ENCODE peak calls at places on chromosomes 2 and 18, in eight cellular contexts. I, H, V, R, B, W, X and C are unnamed samples. For H3K27me3, the result is how much of the 10 kb centered on the place peaks cover.

GRCh38 chr2:175981546-175981945 is 20.5 kb downstream of the LNPK start:
- DNase-seq in I (no peak), H (no peak), V (no peak), R (no peak), B (no peak), W (no peak), X (no peak), C (no peak)

GRCh38 chr2:212520340-212520739 is 18.3 kb downstream of the ERBB4 start:
- DNase-seq in I (no peak), H (peak), V (no peak), R (no peak), B (no peak), W (no peak), X (no peak), C (no peak)

GRCh38 chr2:170817999-170818293 is 1.3 kb downstream of the GAD1 start:
- DNase-seq in I (no peak), H (no peak), V (no peak), R (peak), B (no peak), W (no peak), X (no peak), C (no peak)

GRCh38 chr2:84537251-84537650 is 21.0 kb downstream of the DNAH6 start:
- DNase-seq in I (no peak), H (no peak), V (peak), R (no peak), B (no peak), W (no peak), X (no peak), C (no peak)

GRCh38 chr2:174066871-174067270 is 101.7 kb upstream of the SP3 start:
- DNase-seq in I (no peak), H (no peak), V (no peak), R (no peak), B (no peak), W (no peak), X (no peak), C (no peak)

GRCh38 chr2:133109772-133110171 is 439.8 kb upstream of the LYPD1 start:
- DNase-seq in I (no peak), H (no peak), V (peak), R (no peak), B (no peak), W (no peak), X (no peak), C (no peak)

GRCh38 chr2:54081574-54081973 is 33.8 kb upstream of the ACYP2 start:
- DNase-seq in I (no peak), H (no peak), V (peak), R (no peak), B (no peak), W (peak), X (no peak), C (no peak)

GRCh38 chr2:195574305-195574704 is 82.7 kb upstream of the SLC39A10 start:
- DNase-seq in I (no peak), H (no peak), V (no peak), R (no peak), B (no peak), W (no peak), X (no peak), C (no peak)

GRCh38 chr18:31563778-31564177 is 27.9 kb upstream of the TTR start:
- DNase-seq in I (no peak), H (no peak), V (no peak), R (no peak), B (no peak), W (peak), X (no peak), C (no peak)

GRCh38 chr18:31565782-31566512 is 25.7 kb upstream of the TTR start:
- DNase-seq in I (no peak), H (no peak), V (no peak), R (no peak), B (no peak), W (no peak), X (no peak), C (no peak)

GRCh38 chr18:31565345-31565744 is 26.3 kb upstream of the TTR start:
- DNase-seq in I (no peak), H (no peak), V (no peak), R (no peak), B (no peak), W (no peak), X (no peak), C (no peak)

GRCh38 chr18:31566576-31567306 is 24.9 kb upstream of the TTR start:
- DNase-seq in I (no peak), H (no peak), V (no peak), R (peak), B (no peak), W (no peak), X (no peak), C (no peak)

GRCh38 chr18:31562726-31563125 is 29.0 kb upstream of the TTR start:
- DNase-seq in I (no peak), H (no peak), V (no peak), R (peak), B (no peak), W (no peak), X (no peak), C (no peak)
- TF ChIP-seq POLR2A in I (no peak), H (no peak), V (no peak), R (no peak), B (no peak), W (no peak), X (no peak), C (no peak)

DNA sequence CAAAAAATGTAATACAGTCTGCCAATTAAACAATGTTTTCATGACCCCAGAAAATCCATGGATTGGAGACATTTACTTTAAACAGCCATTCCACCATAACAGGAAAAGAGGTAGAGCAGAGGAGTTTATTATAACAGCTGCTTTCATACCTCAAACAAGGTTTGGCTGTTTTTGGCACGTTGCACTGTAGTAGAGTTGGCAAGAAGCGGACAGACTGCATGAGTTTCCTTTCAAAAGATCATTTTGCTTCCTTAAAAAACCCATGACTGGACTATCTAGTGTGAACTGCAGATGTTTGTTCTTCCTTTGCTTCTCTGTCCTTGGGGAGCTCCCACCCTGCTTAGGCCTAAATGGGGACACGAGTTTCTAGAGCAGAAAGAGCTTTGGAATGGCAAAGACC is 108.5 kb upstream of the THOC1 start:
- DNase-seq in I (no peak), H (peak), V (peak), R (peak), B (peak), W (no peak), X (peak), C (no peak)
- H3K27me3 ChIP-seq in I (under half), H (under half), V (under half), R (under half), B (under half), W (half or more), X (under half), C (under half)

DNA sequence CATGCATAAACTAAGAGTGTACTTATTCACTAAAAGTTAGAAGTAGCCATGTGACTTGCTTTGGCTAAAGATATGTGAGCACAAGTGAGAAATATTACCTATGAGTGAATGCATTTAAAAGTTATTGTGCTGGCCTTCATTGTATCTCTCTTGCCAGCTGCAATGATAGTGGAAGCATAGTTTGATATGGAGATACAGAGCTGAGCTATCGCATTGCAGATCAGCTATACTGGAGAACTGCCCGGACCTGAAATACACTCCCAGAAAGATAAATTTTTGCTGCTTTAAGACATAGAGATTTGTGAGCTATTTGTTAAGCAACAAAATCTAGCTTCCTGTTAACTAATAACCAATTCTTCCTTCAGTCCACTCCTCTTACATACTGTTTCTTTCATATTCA is 571.1 kb downstream of the CPS1 start:
- DNase-seq in I (no peak), H (no peak), V (no peak), R (no peak), B (no peak), W (no peak), X (no peak), C (no peak)
- TF ChIP-seq POLR2A in I (no peak), H (no peak), V (no peak), R (no peak), B (no peak), W (no peak), X (no peak), C (no peak)

GRCh38 chr2:219485201-219485580 is 13.5 kb upstream of the GMPPA start:
- DNase-seq in I (no peak), H (no peak), V (no peak), R (no peak), B (no peak), W (no peak), X (no peak), C (no peak)
- H3K27me3 ChIP-seq in I (half or more), H (under half), V (under half), R (under half), B (under half), W (under half), X (under half), C (under half)

DNA sequence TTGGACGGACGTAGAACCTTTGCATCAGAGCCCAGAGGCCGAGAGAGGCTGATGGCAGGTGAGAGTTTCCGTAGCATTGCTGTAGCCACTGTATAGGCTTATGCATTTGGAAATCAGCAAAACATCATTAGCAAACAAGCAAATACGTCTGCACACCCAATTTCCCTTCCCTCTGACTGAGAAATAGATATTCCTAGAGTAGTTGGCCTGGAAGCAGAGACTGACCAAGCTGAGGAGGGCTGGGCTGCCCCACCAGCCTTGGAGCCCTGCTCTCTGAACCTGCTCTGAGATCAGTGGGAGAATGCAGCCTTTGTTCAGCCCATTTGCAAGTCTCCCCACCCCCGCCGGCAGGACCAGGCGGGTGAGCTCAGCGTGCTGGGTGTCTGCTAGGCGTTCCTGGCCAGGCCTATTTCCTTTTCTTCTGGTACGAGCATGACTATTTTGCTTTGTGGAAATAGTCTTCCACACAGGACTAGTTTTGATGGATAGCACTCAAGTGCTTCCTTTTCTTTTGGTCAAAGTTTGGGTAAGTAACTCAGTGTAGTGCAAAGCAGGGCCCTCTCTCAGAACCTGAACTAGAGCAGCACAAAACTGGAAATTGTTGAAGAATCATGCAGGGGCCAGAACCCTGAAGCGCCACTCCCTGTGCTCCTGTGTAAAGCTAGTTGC is 21.9 kb upstream of the RNF149 start:
- DNase-seq in I (peak), H (peak), V (no peak), R (peak), B (no peak), W (no peak), X (no peak), C (peak)
- TF ChIP-seq POLR2A in I (no peak), H (no peak), V (no peak), R (no peak), B (no peak), W (no peak), X (no peak), C (no peak)

DNA sequence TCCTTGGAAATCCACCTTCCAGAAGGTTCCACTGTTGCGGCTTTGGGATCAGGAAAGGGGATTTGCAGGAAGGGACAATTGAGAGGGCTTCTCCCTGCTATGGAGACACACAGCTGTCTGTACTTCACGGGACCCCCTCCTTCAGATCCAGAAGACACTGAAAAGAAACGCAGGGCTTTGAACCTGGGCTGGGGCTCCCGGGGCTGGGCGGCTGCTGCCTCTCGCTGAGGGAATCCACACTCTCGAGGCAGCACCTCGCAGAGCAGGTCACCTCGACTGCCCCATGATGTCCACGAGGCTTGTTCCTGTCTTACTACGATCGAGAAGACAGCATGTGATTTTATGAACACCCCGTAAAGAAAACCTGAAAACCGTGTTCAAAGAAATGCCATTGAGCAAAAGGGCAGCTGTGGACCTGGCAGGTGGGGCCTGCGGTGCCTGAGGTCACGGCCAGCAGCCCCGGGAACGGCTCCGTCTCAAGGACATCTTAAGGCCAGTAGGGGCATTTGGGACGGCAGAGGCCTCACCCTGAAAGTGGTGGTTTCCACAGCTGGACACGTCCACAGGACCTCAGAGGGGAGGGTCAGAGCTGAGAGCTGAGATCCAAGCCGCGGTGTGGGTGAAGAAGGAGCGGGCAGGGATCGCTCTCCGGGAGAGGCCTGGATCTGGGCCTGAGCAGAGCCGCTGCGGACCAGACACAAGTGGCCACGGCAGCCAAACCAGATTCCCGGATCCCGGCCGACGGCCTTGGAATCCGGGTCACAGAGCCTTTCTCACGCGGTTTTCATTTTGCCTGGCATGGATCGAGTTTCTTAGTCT is 165.7 kb downstream of the RTP5 start:
- DNase-seq in I (no peak), H (no peak), V (no peak), R (peak), B (no peak), W (no peak), X (peak), C (no peak)
- H3K27me3 ChIP-seq in I (under half), H (under half), V (half or more), R (under half), B (under half), W (half or more), X (under half), C (under half)

GRCh38 chr2:233455491-233455890 is 101.2 kb downstream of the DGKD start:
- DNase-seq in I (no peak), H (no peak), V (no peak), R (no peak), B (no peak), W (no peak), X (peak), C (peak)
- TF ChIP-seq POLR2A in I (no peak), H (no peak), V (no peak), R (no peak), B (no peak), W (no peak), X (no peak), C (no peak)

DNA sequence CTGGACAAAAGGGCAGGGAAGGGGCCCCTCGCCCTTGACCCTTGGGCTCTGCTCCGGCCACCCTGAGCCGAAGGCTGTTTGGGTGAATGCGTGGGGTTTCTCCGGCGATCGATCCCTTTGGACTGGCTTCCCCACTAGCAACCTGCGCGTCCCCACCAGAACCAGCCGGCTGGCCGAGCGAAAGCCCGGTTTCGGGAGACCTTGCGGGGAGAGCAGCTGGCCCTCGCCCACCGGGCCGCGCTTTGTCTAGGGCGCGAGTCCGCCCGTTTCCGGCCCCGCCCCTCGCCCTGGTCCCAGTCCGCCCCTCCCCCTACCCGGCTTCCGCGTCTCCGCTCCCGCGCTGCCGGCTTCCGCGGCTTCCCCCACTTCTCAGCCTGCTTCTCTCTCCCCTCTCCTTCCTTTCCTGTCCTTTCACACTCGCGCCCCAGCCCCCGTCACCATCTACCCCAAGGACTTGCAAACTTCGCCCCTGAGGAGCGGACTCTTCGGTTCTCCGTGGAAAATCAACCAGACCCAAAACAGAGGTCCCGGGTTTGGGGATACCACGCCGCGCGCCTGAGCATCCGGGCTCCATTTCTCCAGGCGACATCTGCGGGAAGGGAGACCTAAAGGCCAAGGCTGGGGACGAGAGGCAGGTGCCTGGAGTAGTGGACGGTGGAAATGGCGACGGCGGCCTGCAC is 48.0 kb upstream of the ATP6V1B1 start:
- DNase-seq in I (no peak), H (no peak), V (no peak), R (no peak), B (no peak), W (no peak), X (no peak), C (peak)
- H3K27me3 ChIP-seq in I (half or more), H (half or more), V (half or more), R (half or more), B (half or more), W (under half), X (half or more), C (half or more)

DNA sequence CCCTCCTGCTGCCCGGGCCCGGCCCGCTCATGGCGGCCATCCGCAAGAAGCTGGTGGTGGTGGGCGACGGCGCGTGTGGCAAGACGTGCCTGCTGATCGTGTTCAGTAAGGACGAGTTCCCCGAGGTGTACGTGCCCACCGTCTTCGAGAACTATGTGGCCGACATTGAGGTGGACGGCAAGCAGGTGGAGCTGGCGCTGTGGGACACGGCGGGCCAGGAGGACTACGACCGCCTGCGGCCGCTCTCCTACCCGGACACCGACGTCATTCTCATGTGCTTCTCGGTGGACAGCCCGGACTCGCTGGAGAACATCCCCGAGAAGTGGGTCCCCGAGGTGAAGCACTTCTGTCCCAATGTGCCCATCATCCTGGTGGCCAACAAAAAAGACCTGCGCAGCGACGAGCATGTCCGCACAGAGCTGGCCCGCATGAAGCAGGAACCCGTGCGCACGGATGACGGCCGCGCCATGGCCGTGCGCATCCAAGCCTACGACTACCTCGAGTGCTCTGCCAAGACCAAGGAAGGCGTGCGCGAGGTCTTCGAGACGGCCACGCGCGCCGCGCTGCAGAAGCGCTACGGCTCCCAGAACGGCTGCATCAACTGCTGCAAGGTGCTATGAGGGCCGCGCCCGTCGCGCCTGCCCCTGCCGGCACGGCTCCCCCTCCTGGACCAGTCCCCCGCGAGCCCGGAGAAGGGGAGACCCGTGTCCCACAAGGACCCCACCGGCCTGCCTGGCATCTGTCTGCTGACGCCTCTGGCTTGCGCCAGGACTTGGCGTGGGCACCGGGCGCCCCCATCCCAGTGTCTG is 767 bp downstream of the RHOB start:
- DNase-seq in I (no peak), H (peak), V (peak), R (peak), B (no peak), W (no peak), X (peak), C (peak)
- TF ChIP-seq POLR2A in I (peak), H (peak), V (no peak), R (peak), B (peak), W (no peak), X (peak), C (no peak)